ENCODE peak calls at places on chromosomes 12 and 14, in ten cellular contexts. S is H1; V is HT-29; E is breast epithelium; D is astrocyte of the spinal cord; T is sciatic nerve; C is fibroblast of pulmonary artery; F is DMS79; I is HCT116; K is stimulated activated effector memory CD8-positive, alpha-beta T cell treated with anti-CD3 and anti-CD28 coated beads, Interleukin-12 subunit alpha, Interleukin-12 subunit beta, amount 100 ng/mL, for 72 hours. P is an unnamed sample.

GRCh38 chr14:87391066-87391465 is 601.9 kb downstream of the GALC start:
- DNase-seq in S (no peak), V (no peak), E (no peak), D (no peak), T (no peak), C (no peak), F (no peak), I (no peak), K (no peak), P (no peak)

GRCh38 chr12:53750812-53751335 is 905 bp downstream of the CISTR start:
- DNase-seq in S (no peak), V (no peak), E (no peak), D (no peak), T (no peak), C (peak), F (no peak), I (no peak), K (no peak), P (no peak)

GRCh38 chr12:132424811-132425210 is 65.1 kb upstream of the FBRSL1 start:
- DNase-seq in S (no peak), V (no peak), E (no peak), D (no peak), T (no peak), C (no peak), F (no peak), I (no peak), K (no peak), P (no peak)

GRCh38 chr12:110794623-110795280 is 52.0 kb upstream of the CCDC63 start:
- DNase-seq in S (no peak), V (no peak), E (peak), D (no peak), T (no peak), C (peak), F (no peak), I (no peak), K (no peak), P (no peak)

GRCh38 chr14:104264495-104265265 is 126.3 kb downstream of the KIF26A start:
- DNase-seq in S (no peak), V (no peak), E (no peak), D (no peak), T (peak), C (no peak), F (no peak), I (no peak), K (no peak), P (no peak)

GRCh38 chr12:1197264-1198018 is 206.4 kb downstream of the ERC1 start:
- DNase-seq in S (no peak), V (no peak), E (no peak), D (peak), T (no peak), C (no peak), F (no peak), I (no peak), K (no peak), P (peak)

GRCh38 chr14:47194051-47194450 is 481.4 kb downstream of the MDGA2 start:
- DNase-seq in S (no peak), V (no peak), E (no peak), D (peak), T (no peak), C (peak), F (no peak), I (no peak), K (no peak), P (no peak)

GRCh38 chr12:56589783-56590182 is 40.3 kb downstream of the BAZ2A start:
- DNase-seq in S (no peak), V (no peak), E (no peak), D (no peak), T (no peak), C (no peak), F (no peak), I (no peak), K (no peak), P (no peak)

GRCh38 chr12:57242691-57243454 is 8.1 kb downstream of the STAC3 start:
- DNase-seq in S (peak), V (peak), E (peak), D (peak), T (peak), C (peak), F (peak), I (peak), K (peak), P (peak)

GRCh38 chr14:58560208-58560607 is 77.6 kb upstream of the DACT1 start:
- DNase-seq in S (no peak), V (no peak), E (no peak), D (no peak), T (no peak), C (peak), F (no peak), I (no peak), K (no peak), P (peak)

GRCh38 chr12:109981311-109981710 is 14.9 kb downstream of the GIT2 start:
- DNase-seq in S (no peak), V (no peak), E (no peak), D (no peak), T (no peak), C (no peak), F (no peak), I (no peak), K (no peak), P (no peak)

GRCh38 chr12:131711551-131712205 is 788 bp downstream of the SFSWAP start:
- DNase-seq in S (no peak), V (peak), E (no peak), D (no peak), T (no peak), C (no peak), F (no peak), I (no peak), K (no peak), P (no peak)

GRCh38 chr14:60094306-60094897 is 2.7 kb downstream of the PCNX4 start:
- DNase-seq in S (peak), V (no peak), E (no peak), D (peak), T (no peak), C (peak), F (no peak), I (no peak), K (no peak), P (peak)

GRCh38 chr12:103794814-103795213 is 46.2 kb downstream of the NT5DC3 start:
- DNase-seq in S (no peak), V (no peak), E (no peak), D (no peak), T (no peak), C (no peak), F (no peak), I (no peak), K (no peak), P (no peak)

GRCh38 chr12:96171905-96172304 is 22.3 kb upstream of the ELK3 start:
- DNase-seq in S (no peak), V (peak), E (no peak), D (no peak), T (no peak), C (no peak), F (no peak), I (no peak), K (no peak), P (no peak)

GRCh38 chr12:5516781-5517180 is 84.9 kb downstream of the NTF3 start:
- DNase-seq in S (no peak), V (no peak), E (no peak), D (no peak), T (no peak), C (no peak), F (no peak), I (no peak), K (no peak), P (no peak)

GRCh38 chr14:105337966-105338365 is 23.4 kb downstream of the PACS2 start:
- DNase-seq in S (no peak), V (no peak), E (no peak), D (no peak), T (no peak), C (peak), F (no peak), I (no peak), K (no peak), P (no peak)

GRCh38 chr12:13094349-13094748 is 9.1 kb downstream of the GSG1 start:
- DNase-seq in S (no peak), V (no peak), E (no peak), D (peak), T (no peak), C (peak), F (no peak), I (no peak), K (no peak), P (peak)

GRCh38 chr14:103402700-103403099 is 17.5 kb downstream of the MARK3 start:
- DNase-seq in S (no peak), V (no peak), E (no peak), D (peak), T (no peak), C (peak), F (no peak), I (no peak), K (no peak), P (peak)

GRCh38 chr14:105351410-105351809 is 36.9 kb downstream of the PACS2 start:
- DNase-seq in S (no peak), V (no peak), E (no peak), D (no peak), T (no peak), C (no peak), F (no peak), I (no peak), K (no peak), P (no peak)

GRCh38 chr12:59834659-59835474 is 239.0 kb downstream of the SLC16A7 start:
- DNase-seq in S (no peak), V (peak), E (no peak), D (peak), T (no peak), C (peak), F (no peak), I (peak), K (no peak), P (peak)

GRCh38 chr14:46197856-46198255 is 453.7 kb downstream of the RPL10L start:
- DNase-seq in S (no peak), V (no peak), E (no peak), D (peak), T (no peak), C (no peak), F (no peak), I (no peak), K (no peak), P (no peak)

GRCh38 chr14:95555053-95555452 is 20.2 kb downstream of the GLRX5 start:
- DNase-seq in S (no peak), V (no peak), E (no peak), D (no peak), T (no peak), C (no peak), F (no peak), I (no peak), K (no peak), P (no peak)

GRCh38 chr14:75222208-75222701 is 45.8 kb upstream of the TMED10 start:
- DNase-seq in S (peak), V (no peak), E (no peak), D (peak), T (no peak), C (peak), F (no peak), I (no peak), K (no peak), P (peak)

GRCh38 chr12:65275627-65276026 is 2.9 kb upstream of the MSRB3 start:
- DNase-seq in S (no peak), V (no peak), E (no peak), D (no peak), T (no peak), C (no peak), F (no peak), I (no peak), K (no peak), P (no peak)

GRCh38 chr12:125092872-125093680 is 27.8 kb downstream of the AACS start:
- DNase-seq in S (no peak), V (peak), E (no peak), D (peak), T (no peak), C (peak), F (no peak), I (no peak), K (no peak), P (no peak)

GRCh38 chr14:72341686-72342085 is 409.5 kb downstream of the RGS6 start:
- DNase-seq in S (no peak), V (no peak), E (no peak), D (no peak), T (no peak), C (no peak), F (no peak), I (no peak), K (no peak), P (no peak)

P was measured in M059J.